ENCODE peak calls at places on chromosomes 7 and 10, in five cellular contexts. One of them, this sample, is unnamed.
A peak's percentile ranks its signal among the peaks of the same experiment; 100 is the strongest.

GRCh38 chr10:80537086-80537704 is 507 bp upstream of the SH2D4B start:
- DNase-seq in adrenal gland: no peak
- DNase-seq in HCT116: no peak
- DNase-seq in heart right ventricle: no peak
- DNase-seq in pancreas: no peak
- DNase-seq in this sample: no peak

GRCh38 chr7:133310232-133310852 is 57.5 kb downstream of the EXOC4 start:
- DNase-seq in adrenal gland: peak; percentile 36
- DNase-seq in HCT116: no peak
- DNase-seq in heart right ventricle: no peak
- DNase-seq in pancreas: peak; percentile 64
- DNase-seq in this sample: no peak

GRCh38 chr7:147570390-147570789 is 1020.2 kb upstream of the C7orf33 start:
- DNase-seq in adrenal gland: no peak
- DNase-seq in HCT116: no peak
- DNase-seq in heart right ventricle: no peak
- DNase-seq in pancreas: no peak
- DNase-seq in this sample: no peak

GRCh38 chr7:11548532-11548931 is 283.5 kb downstream of the THSD7A start:
- DNase-seq in adrenal gland: no peak
- DNase-seq in HCT116: no peak
- DNase-seq in heart right ventricle: no peak
- DNase-seq in pancreas: no peak
- DNase-seq in this sample: no peak

GRCh38 chr10:5284311-5285057 is 80.3 kb upstream of the UCN3 start:
- DNase-seq in adrenal gland: no peak
- DNase-seq in HCT116: no peak
- DNase-seq in heart right ventricle: no peak
- DNase-seq in pancreas: no peak
- DNase-seq in this sample: no peak

GRCh38 chr7:111183373-111183772 is 92.4 kb downstream of the LRRN3 start:
- DNase-seq in adrenal gland: no peak
- DNase-seq in HCT116: no peak
- DNase-seq in heart right ventricle: no peak
- DNase-seq in pancreas: no peak
- DNase-seq in this sample: no peak

GRCh38 chr7:91140982-91141381 is 123.3 kb upstream of the FZD1 start:
- DNase-seq in adrenal gland: peak; percentile 16
- DNase-seq in HCT116: no peak
- DNase-seq in heart right ventricle: no peak
- DNase-seq in pancreas: no peak
- DNase-seq in this sample: peak; percentile 21

GRCh38 chr10:80449545-80449944 is 4.6 kb upstream of the TSPAN14 start:
- DNase-seq in adrenal gland: no peak
- DNase-seq in HCT116: no peak
- DNase-seq in heart right ventricle: no peak
- DNase-seq in pancreas: no peak
- DNase-seq in this sample: no peak

GRCh38 chr10:13518076-13518692 is 10.6 kb downstream of the BEND7 start:
- DNase-seq in adrenal gland: no peak
- DNase-seq in HCT116: no peak
- DNase-seq in heart right ventricle: no peak
- DNase-seq in pancreas: no peak
- DNase-seq in this sample: no peak

GRCh38 chr10:7622969-7623368 is 43.8 kb downstream of the ITIH5 start:
- DNase-seq in adrenal gland: no peak
- DNase-seq in HCT116: no peak
- DNase-seq in heart right ventricle: no peak
- DNase-seq in pancreas: no peak
- DNase-seq in this sample: no peak

GRCh38 chr10:60757422-60757895 is 20.8 kb upstream of the CDK1 start:
- DNase-seq in adrenal gland: no peak
- DNase-seq in HCT116: no peak
- DNase-seq in heart right ventricle: no peak
- DNase-seq in pancreas: no peak
- DNase-seq in this sample: no peak

GRCh38 chr10:112330154-112330553 is 43.8 kb upstream of the ACSL5 start:
- DNase-seq in adrenal gland: no peak
- DNase-seq in HCT116: no peak
- DNase-seq in heart right ventricle: no peak
- DNase-seq in pancreas: no peak
- DNase-seq in this sample: peak; percentile 47

GRCh38 chr10:126684171-126684745 is 13.8 kb upstream of the C10orf90 start:
- DNase-seq in adrenal gland: no peak
- DNase-seq in HCT116: no peak
- DNase-seq in heart right ventricle: no peak
- DNase-seq in pancreas: no peak
- DNase-seq in this sample: no peak

GRCh38 chr10:112926906-112927688 is 22.9 kb upstream of the TCF7L2 start:
- DNase-seq in adrenal gland: no peak
- DNase-seq in HCT116: no peak
- DNase-seq in heart right ventricle: no peak
- DNase-seq in pancreas: no peak
- DNase-seq in this sample: no peak

GRCh38 chr10:3172081-3172445 is 519 bp downstream of the PITRM1 start:
- DNase-seq in adrenal gland: peak; percentile 37
- DNase-seq in HCT116: peak; percentile 6
- DNase-seq in heart right ventricle: no peak
- DNase-seq in pancreas: no peak
- DNase-seq in this sample: no peak

GRCh38 chr7:28347462-28347861 is 64.9 kb upstream of the CREB5 start:
- DNase-seq in adrenal gland: no peak
- DNase-seq in HCT116: no peak
- DNase-seq in heart right ventricle: no peak
- DNase-seq in pancreas: no peak
- DNase-seq in this sample: no peak

GRCh38 chr7:34313289-34313688 is 344.7 kb upstream of the NPSR1 start:
- DNase-seq in adrenal gland: no peak
- DNase-seq in HCT116: no peak
- DNase-seq in heart right ventricle: no peak
- DNase-seq in pancreas: no peak
- DNase-seq in this sample: no peak

GRCh38 chr10:131141645-131142445 is 169.7 kb downstream of the TCERG1L start:
- DNase-seq in adrenal gland: no peak
- DNase-seq in HCT116: no peak
- DNase-seq in heart right ventricle: no peak
- DNase-seq in pancreas: no peak
- DNase-seq in this sample: no peak

GRCh38 chr7:151700621-151701185 is 176.2 kb downstream of the PRKAG2 start:
- DNase-seq in adrenal gland: no peak
- DNase-seq in HCT116: no peak
- DNase-seq in heart right ventricle: no peak
- DNase-seq in pancreas: no peak
- DNase-seq in this sample: no peak

GRCh38 chr10:3886191-3886590 is 101.2 kb upstream of the KLF6 start:
- DNase-seq in adrenal gland: peak; percentile 65
- DNase-seq in HCT116: no peak
- DNase-seq in heart right ventricle: peak; percentile 74
- DNase-seq in pancreas: no peak
- DNase-seq in this sample: no peak

GRCh38 chr7:133770863-133771492 is 356.2 kb upstream of the LRGUK start:
- DNase-seq in adrenal gland: no peak
- DNase-seq in HCT116: no peak
- DNase-seq in heart right ventricle: no peak
- DNase-seq in pancreas: no peak
- DNase-seq in this sample: no peak

GRCh38 chr7:103648135-103648534 is 202.1 kb upstream of the SLC26A5 start:
- DNase-seq in adrenal gland: no peak
- DNase-seq in HCT116: no peak
- DNase-seq in heart right ventricle: no peak
- DNase-seq in pancreas: no peak
- DNase-seq in this sample: no peak

GRCh38 chr7:141027043-141027442 is 12.3 kb upstream of the MRPS33 start:
- DNase-seq in adrenal gland: no peak
- DNase-seq in HCT116: no peak
- DNase-seq in heart right ventricle: no peak
- DNase-seq in pancreas: no peak
- DNase-seq in this sample: no peak

GRCh38 chr7:151179946-151180345 is 7.1 kb downstream of the ASB10 start:
- DNase-seq in adrenal gland: no peak
- DNase-seq in HCT116: no peak
- DNase-seq in heart right ventricle: no peak
- DNase-seq in pancreas: no peak
- DNase-seq in this sample: no peak

GRCh38 chr7:46744957-46745699 is 824.1 kb upstream of the IGFBP3 start:
- DNase-seq in adrenal gland: no peak
- DNase-seq in HCT116: no peak
- DNase-seq in heart right ventricle: no peak
- DNase-seq in pancreas: no peak
- DNase-seq in this sample: no peak

GRCh38 chr7:95340491-95340890 is 16.2 kb upstream of the PON1 start:
- DNase-seq in adrenal gland: no peak
- DNase-seq in HCT116: no peak
- DNase-seq in heart right ventricle: no peak
- DNase-seq in pancreas: no peak
- DNase-seq in this sample: no peak

GRCh38 chr7:132579260-132579899 is 3.1 kb upstream of the PLXNA4 start:
- DNase-seq in adrenal gland: no peak
- DNase-seq in HCT116: no peak
- DNase-seq in heart right ventricle: no peak
- DNase-seq in pancreas: no peak
- DNase-seq in this sample: no peak

GRCh38 chr10:29860159-29860558 is 199.2 kb downstream of the JCAD start:
- DNase-seq in adrenal gland: no peak
- DNase-seq in HCT116: no peak
- DNase-seq in heart right ventricle: no peak
- DNase-seq in pancreas: no peak
- DNase-seq in this sample: no peak

GRCh38 chr10:122445904-122446303 is 8.5 kb upstream of the ARMS2 start:
- DNase-seq in adrenal gland: no peak
- DNase-seq in HCT116: no peak
- DNase-seq in heart right ventricle: no peak
- DNase-seq in pancreas: no peak
- DNase-seq in this sample: no peak

GRCh38 chr10:118422241-118422640 is 80.1 kb upstream of the FAM204A start:
- DNase-seq in adrenal gland: no peak
- DNase-seq in HCT116: no peak
- DNase-seq in heart right ventricle: no peak
- DNase-seq in pancreas: no peak
- DNase-seq in this sample: no peak

DNA sequence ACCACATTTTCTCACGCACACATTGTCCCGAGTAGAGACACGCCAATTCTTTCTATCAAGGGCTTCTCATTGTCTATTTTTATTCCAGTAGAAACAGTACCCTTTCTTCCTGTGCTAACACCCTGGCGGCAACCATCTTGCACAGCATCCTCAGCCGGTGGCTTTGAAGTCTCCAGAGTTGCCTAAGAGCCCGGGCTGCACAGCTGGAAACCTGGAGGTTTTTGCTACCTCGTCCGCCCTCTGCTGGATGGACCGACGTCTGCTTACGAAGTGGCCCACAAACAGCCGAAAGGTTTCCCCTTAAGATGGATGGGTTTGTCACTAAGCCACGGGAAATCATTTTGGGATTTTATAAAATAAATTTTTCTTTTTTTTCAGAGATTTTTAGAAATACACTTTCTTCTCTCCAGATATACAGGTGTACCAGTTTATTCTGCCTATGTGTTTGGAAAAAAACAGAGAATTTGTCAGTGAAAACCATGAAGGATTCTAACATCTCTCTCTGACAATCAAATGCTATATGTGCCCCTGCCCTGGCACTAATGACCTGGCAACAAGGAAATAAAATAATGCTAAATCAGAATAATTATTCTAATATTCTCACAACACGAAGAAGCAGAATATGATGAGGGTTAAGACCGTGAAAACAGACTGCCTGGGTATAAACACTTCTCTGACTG is 81.8 kb upstream of the FAM204A start:
- DNase-seq in adrenal gland: peak; percentile 69
- DNase-seq in HCT116: peak; percentile 98
- DNase-seq in heart right ventricle: peak; percentile 69
- DNase-seq in pancreas: peak; percentile 77
- DNase-seq in this sample: peak; percentile 88
- TF ChIP-seq CTCF in adrenal gland: peak; percentile 33
- TF ChIP-seq CTCF in HCT116: peak; percentile 89
- TF ChIP-seq CTCF in heart right ventricle: peak; percentile 75
- TF ChIP-seq CTCF in pancreas: peak; percentile 65
- TF ChIP-seq CTCF in this sample: peak; percentile 56

DNA sequence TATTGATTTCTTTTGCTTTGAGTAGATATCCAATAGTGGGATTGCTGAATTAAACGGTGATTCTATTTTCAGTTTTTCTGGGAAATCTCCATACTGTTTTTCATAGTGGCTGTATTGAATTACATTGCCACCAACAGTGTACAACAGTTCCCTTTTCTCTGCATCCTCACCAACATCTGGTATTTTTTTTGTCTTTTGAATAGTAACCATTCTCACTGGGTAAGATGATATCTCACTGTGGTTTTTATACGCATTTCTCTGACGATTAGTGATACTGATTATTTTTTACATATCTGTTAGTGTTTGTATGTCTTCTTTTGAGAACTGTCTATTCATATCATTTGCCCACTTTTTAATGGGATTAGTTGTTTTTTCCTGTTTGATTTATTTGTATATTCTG is 584.5 kb downstream of the PHTF2 start:
- DNase-seq in adrenal gland: no peak
- DNase-seq in HCT116: no peak
- DNase-seq in heart right ventricle: no peak
- DNase-seq in pancreas: no peak
- DNase-seq in this sample: no peak
- H3K4me1 ChIP-seq in adrenal gland: peaks cover 7% of the 10 kb centered on the region
- H3K4me1 ChIP-seq in HCT116: no peaks in the 10 kb centered on the region
- H3K4me1 ChIP-seq in heart right ventricle: no peaks in the 10 kb centered on the region
- H3K4me1 ChIP-seq in pancreas: no peaks in the 10 kb centered on the region
- H3K4me1 ChIP-seq in this sample: no peaks in the 10 kb centered on the region

DNA sequence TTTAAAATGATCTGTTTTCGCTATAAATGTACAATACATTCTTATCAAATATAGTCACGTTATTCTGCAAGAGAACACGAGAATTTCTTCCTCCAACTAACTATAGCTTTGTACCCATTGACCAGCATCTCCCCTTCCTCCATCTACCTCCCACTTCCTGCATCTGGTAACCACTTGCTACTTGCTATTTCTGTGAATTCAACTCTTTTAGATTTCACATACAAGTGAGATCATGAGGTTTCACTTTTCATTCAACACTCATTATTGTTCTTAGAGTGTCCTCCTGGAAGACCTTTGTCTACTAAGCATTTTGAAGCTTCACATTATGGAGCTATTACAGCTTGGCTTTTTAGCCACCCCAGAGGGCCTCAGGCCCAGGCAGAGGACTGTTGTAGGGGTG is 741.3 kb upstream of the FZD8 start:
- DNase-seq in adrenal gland: no peak
- DNase-seq in HCT116: no peak
- DNase-seq in heart right ventricle: no peak
- DNase-seq in pancreas: no peak
- DNase-seq in this sample: no peak
- TF ChIP-seq CTCF in adrenal gland: no peak
- TF ChIP-seq CTCF in HCT116: no peak
- TF ChIP-seq CTCF in heart right ventricle: no peak
- TF ChIP-seq CTCF in pancreas: no peak
- TF ChIP-seq CTCF in this sample: no peak

DNA sequence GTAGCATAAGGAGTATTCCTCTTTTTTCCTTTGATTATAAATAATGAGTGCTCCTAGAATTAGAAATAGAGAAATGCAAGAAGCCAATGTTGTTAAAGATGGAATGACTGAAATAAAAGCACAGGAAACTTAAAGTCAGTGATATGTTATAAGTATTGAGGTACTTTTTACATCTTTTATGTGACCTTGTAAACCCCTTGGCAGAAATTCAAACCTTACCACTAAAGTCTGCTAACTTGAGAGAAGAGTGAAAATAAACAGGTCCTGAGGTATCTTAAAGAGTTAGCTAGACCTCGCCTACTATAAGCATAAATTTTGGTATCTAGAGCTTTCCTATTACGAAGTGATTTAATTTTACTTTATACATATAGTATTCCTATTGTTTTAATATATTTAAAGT is 188.2 kb downstream of the DKK1 start:
- DNase-seq in adrenal gland: no peak
- DNase-seq in HCT116: no peak
- DNase-seq in heart right ventricle: no peak
- DNase-seq in pancreas: no peak
- DNase-seq in this sample: no peak
- H3K4me1 ChIP-seq in adrenal gland: no peaks in the 10 kb centered on the region
- H3K4me1 ChIP-seq in HCT116: no peaks in the 10 kb centered on the region
- H3K4me1 ChIP-seq in heart right ventricle: no peaks in the 10 kb centered on the region
- H3K4me1 ChIP-seq in pancreas: no peaks in the 10 kb centered on the region
- H3K4me1 ChIP-seq in this sample: no peaks in the 10 kb centered on the region